ENCODE peak calls at places on chromosomes 12 and 14, in five cellular contexts. One of them, this sample, is unnamed.

GRCh38 chr12:11658796-11659195 is 9.3 kb downstream of the ETV6 start:
- DNase-seq in tibial nerve: no peak
- DNase-seq in A549: no peak
- DNase-seq in adrenal gland: no peak
- DNase-seq in spleen: no peak
- DNase-seq in this sample: no peak

GRCh38 chr12:12156116-12156515 is 85.4 kb downstream of the BCL2L14 start:
- DNase-seq in spleen: no peak
- DNase-seq in tibial nerve: no peak
- DNase-seq in A549: no peak
- DNase-seq in adrenal gland: no peak
- DNase-seq in this sample: no peak

GRCh38 chr12:108821407-108822397 is 35.7 kb downstream of the SSH1 start:
- DNase-seq in tibial nerve: no peak
- DNase-seq in adrenal gland: peak
- DNase-seq in spleen: peak
- DNase-seq in A549: no peak
- DNase-seq in this sample: no peak

GRCh38 chr12:83389237-83389996 is 702.7 kb downstream of the TMTC2 start:
- DNase-seq in spleen: no peak
- DNase-seq in tibial nerve: no peak
- DNase-seq in adrenal gland: peak
- DNase-seq in A549: peak
- DNase-seq in this sample: no peak

GRCh38 chr12:13000616-13000934 is 510 bp upstream of the HEBP1 start:
- DNase-seq in spleen: no peak
- DNase-seq in A549: peak
- DNase-seq in adrenal gland: no peak
- DNase-seq in tibial nerve: no peak
- DNase-seq in this sample: no peak

GRCh38 chr14:47826809-47827208 is 151.4 kb upstream of the MDGA2 start:
- DNase-seq in spleen: no peak
- DNase-seq in adrenal gland: no peak
- DNase-seq in tibial nerve: no peak
- DNase-seq in A549: no peak
- DNase-seq in this sample: no peak

GRCh38 chr12:56128669-56129209 is 672 bp downstream of the ESYT1 start:
- DNase-seq in tibial nerve: no peak
- DNase-seq in adrenal gland: peak
- DNase-seq in spleen: peak
- DNase-seq in A549: no peak
- DNase-seq in this sample: no peak

GRCh38 chr12:288687-289086 is 26.1 kb upstream of the SLC6A13 start:
- DNase-seq in adrenal gland: peak
- DNase-seq in A549: peak
- DNase-seq in tibial nerve: no peak
- DNase-seq in spleen: no peak
- DNase-seq in this sample: no peak

GRCh38 chr12:67034110-67034879 is 234.9 kb upstream of the CAND1 start:
- DNase-seq in spleen: no peak
- DNase-seq in tibial nerve: no peak
- DNase-seq in adrenal gland: peak
- DNase-seq in A549: peak
- DNase-seq in this sample: no peak

GRCh38 chr12:131910302-131911110 is 16.1 kb downstream of the ULK1 start:
- DNase-seq in adrenal gland: peak
- DNase-seq in spleen: no peak
- DNase-seq in A549: no peak
- DNase-seq in tibial nerve: no peak
- DNase-seq in this sample: no peak

GRCh38 chr12:24226745-24227350 is 277.4 kb upstream of the SOX5 start:
- DNase-seq in adrenal gland: peak
- DNase-seq in spleen: no peak
- DNase-seq in A549: peak
- DNase-seq in tibial nerve: no peak
- DNase-seq in this sample: no peak

GRCh38 chr14:51653096-51653814 is 1.5 kb downstream of the FRMD6 start:
- DNase-seq in adrenal gland: no peak
- DNase-seq in tibial nerve: no peak
- DNase-seq in A549: peak
- DNase-seq in spleen: no peak
- DNase-seq in this sample: no peak

GRCh38 chr12:34300376-34301250 is 278.3 kb downstream of the ALG10 start:
- DNase-seq in spleen: peak
- DNase-seq in A549: no peak
- DNase-seq in tibial nerve: no peak
- DNase-seq in adrenal gland: no peak
- DNase-seq in this sample: no peak

GRCh38 chr14:45070215-45070614 is 13.7 kb upstream of the PRPF39 start:
- DNase-seq in adrenal gland: no peak
- DNase-seq in A549: peak
- DNase-seq in tibial nerve: no peak
- DNase-seq in spleen: no peak
- DNase-seq in this sample: no peak

GRCh38 chr12:102169922-102170698 is 27.5 kb downstream of the PMCH start:
- DNase-seq in adrenal gland: peak
- DNase-seq in A549: peak
- DNase-seq in tibial nerve: no peak
- DNase-seq in spleen: no peak
- DNase-seq in this sample: no peak

GRCh38 chr12:108772247-108772646 is 40.9 kb upstream of the CORO1C start:
- DNase-seq in A549: no peak
- DNase-seq in tibial nerve: no peak
- DNase-seq in spleen: no peak
- DNase-seq in adrenal gland: no peak
- DNase-seq in this sample: peak

GRCh38 chr14:24965578-24965933 is 84.4 kb downstream of the STXBP6 start:
- DNase-seq in adrenal gland: no peak
- DNase-seq in spleen: no peak
- DNase-seq in A549: no peak
- DNase-seq in tibial nerve: no peak
- DNase-seq in this sample: no peak

GRCh38 chr12:6424848-6425247 is 19.9 kb upstream of the CD27 start:
- DNase-seq in A549: no peak
- DNase-seq in adrenal gland: no peak
- DNase-seq in spleen: no peak
- DNase-seq in tibial nerve: no peak
- DNase-seq in this sample: no peak

GRCh38 chr12:153080-153746 is 60.7 kb downstream of the SLC6A12 start:
- DNase-seq in adrenal gland: peak
- DNase-seq in tibial nerve: no peak
- DNase-seq in spleen: peak
- DNase-seq in A549: peak
- DNase-seq in this sample: no peak

GRCh38 chr14:105299654-105300541 is 903 bp downstream of the BRF1 start:
- DNase-seq in spleen: no peak
- DNase-seq in adrenal gland: peak
- DNase-seq in A549: no peak
- DNase-seq in tibial nerve: no peak
- DNase-seq in this sample: no peak

GRCh38 chr14:81170104-81170828 is 50.5 kb downstream of the GTF2A1 start:
- DNase-seq in adrenal gland: peak
- DNase-seq in tibial nerve: peak
- DNase-seq in spleen: peak
- DNase-seq in A549: peak
- DNase-seq in this sample: peak

GRCh38 chr12:116939734-116940133 is 29.0 kb downstream of the FBXW8 start:
- DNase-seq in adrenal gland: no peak
- DNase-seq in A549: no peak
- DNase-seq in spleen: no peak
- DNase-seq in tibial nerve: no peak
- DNase-seq in this sample: no peak

DNA sequence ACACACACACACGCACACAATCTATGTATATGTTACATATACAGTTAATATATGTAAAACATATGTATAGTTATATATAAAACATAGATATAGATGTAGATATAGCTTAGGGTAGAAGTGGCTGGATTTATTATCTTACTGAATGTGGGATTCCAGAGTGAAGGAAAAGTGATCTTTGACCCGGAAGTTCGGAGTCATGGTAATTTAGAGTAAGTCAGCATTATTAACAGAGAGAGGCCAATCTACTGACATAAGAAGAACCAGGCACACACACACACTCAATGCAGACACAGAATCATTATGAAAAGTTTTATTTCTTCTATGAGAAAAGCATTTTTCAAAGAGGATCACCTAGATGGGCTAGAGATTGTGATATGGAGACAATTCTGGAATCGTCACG is 384.2 kb upstream of the NOVA1 start:
- DNase-seq in A549: no peak
- DNase-seq in adrenal gland: no peak
- DNase-seq in tibial nerve: no peak
- DNase-seq in spleen: no peak
- DNase-seq in this sample: no peak
- TF ChIP-seq POLR2A in A549: no peak
- TF ChIP-seq POLR2A in adrenal gland: no peak
- TF ChIP-seq POLR2A in tibial nerve: no peak
- TF ChIP-seq POLR2A in spleen: no peak
- TF ChIP-seq POLR2A in this sample: no peak

DNA sequence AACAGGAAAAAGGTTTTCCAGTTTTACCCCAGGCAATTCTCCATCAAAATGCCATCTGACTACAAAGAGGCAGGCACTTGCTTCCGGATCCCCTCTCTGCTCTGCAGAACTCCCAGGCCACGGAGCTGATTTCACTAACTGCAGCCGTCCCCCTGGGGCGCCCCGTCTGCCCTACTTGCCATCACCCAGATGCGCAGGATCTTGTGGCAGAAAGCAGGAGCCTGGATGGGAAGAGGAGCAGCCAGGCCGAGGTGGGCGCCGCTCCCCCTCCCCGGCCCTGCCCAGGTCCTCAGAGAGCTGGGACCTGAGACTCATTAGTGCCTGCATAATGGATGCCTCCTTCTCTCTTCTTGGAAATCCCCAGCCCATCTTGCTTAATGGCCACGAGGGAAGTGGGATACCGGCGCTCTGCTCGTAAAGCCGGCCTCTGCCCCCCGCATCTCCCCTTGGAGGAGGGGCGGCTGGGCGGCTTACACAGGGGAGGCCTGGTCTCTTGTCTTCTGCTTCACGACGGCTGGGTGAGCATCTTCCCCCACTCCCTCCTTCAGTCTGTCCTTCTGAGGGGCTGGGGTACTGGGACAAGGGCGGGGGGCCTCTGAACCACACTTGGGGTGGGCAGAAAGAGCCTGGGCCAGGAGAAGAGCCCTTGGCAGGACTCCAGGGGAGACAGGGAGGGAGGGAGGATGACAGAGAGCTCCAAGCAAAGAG is 19.6 kb upstream of the EML1 start:
- DNase-seq in spleen: no peak
- DNase-seq in adrenal gland: no peak
- DNase-seq in tibial nerve: no peak
- DNase-seq in A549: no peak
- DNase-seq in this sample: no peak
- H3K27ac ChIP-seq in spleen: peak
- H3K27ac ChIP-seq in adrenal gland: no peak
- H3K27ac ChIP-seq in tibial nerve: no peak
- H3K27ac ChIP-seq in A549: no peak
- H3K27ac ChIP-seq in this sample: no peak

DNA sequence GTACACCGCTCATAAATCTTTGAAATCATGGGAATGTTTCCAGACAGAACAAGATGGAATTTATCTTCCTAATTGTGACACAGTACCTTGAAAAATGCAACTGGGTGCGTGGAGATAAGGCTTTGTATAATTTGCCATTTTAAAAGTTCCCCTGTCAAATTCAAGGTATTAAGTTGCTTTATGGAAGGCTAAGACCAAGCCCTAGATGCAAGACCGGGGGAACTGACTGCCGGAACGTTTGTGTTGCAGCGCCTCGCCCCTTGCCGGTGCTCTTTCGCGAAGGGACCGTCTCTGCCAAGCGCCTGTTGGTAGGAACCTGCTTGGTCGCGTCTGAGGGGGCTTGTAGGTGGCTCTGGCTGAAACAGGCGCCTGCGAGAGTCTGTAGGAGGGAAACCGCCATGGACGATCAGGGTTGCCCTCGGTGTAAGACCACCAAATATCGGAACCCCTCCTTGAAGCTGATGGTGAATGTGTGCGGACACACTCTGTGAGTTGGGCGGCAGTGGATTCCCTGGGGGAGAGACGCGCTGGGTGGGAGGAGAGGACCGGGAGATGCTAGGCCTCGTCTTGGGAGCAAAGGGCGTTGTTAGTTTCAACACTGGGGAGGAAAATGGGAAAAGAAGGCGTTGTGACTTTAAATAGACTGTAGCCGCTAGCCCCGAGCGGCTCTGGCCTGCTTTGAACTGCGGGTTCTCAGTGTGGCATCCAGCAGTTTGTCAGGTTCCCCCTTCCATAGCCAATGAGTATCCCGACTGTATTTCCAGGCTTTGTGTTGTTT is at the start of gene MNAT1:
- DNase-seq in spleen: peak
- DNase-seq in A549: peak
- DNase-seq in tibial nerve: peak
- DNase-seq in adrenal gland: peak
- DNase-seq in this sample: peak
- TF ChIP-seq POLR2A in spleen: no peak
- TF ChIP-seq POLR2A in A549: peak
- TF ChIP-seq POLR2A in tibial nerve: no peak
- TF ChIP-seq POLR2A in adrenal gland: peak
- TF ChIP-seq POLR2A in this sample: peak

DNA sequence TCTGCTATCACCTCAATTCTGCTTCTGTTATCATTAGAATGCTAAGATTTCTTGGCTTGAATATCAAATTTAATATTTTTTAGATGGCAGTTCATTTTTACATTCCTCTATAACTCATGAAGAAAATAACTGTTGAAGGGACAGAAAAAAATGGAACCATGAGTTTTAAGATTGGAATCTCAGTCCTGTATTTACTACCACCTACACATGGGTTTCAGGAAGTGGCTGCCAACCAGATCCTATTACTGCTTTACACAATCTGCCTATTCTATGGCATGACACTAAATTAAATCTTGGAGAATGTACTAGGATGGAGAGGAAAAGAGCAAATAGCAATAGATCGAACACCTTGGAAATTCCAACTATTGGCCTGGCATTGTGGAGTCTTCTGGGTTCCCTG is 140.8 kb downstream of the DUSP6 start:
- DNase-seq in spleen: no peak
- DNase-seq in A549: no peak
- DNase-seq in adrenal gland: no peak
- DNase-seq in tibial nerve: no peak
- DNase-seq in this sample: no peak
- H3K27ac ChIP-seq in spleen: no peak
- H3K27ac ChIP-seq in A549: no peak
- H3K27ac ChIP-seq in adrenal gland: no peak
- H3K27ac ChIP-seq in tibial nerve: no peak
- H3K27ac ChIP-seq in this sample: peak

This sample was measured in gastrocnemius medialis.